ENCODE peak calls at places on chromosomes 7 and 10, in nine cellular contexts. E, I, V, N, Q, X, F, C and R are unnamed samples.

GRCh38 chr7:45580053-45580872 is 6.1 kb downstream of the ADCY1 start:
- DNase-seq in N (no peak), V (peak), X (no peak), F (no peak), Q (no peak), E (no peak), I (no peak), C (no peak), R (no peak)

GRCh38 chr7:6917258-6917657 is 91.2 kb upstream of the CCZ1B start:
- DNase-seq in F (no peak), X (no peak), C (no peak), N (no peak), Q (no peak), E (no peak), V (no peak), I (no peak), R (no peak)

GRCh38 chr10:93749218-93749799 is 8.4 kb upstream of the LGI1 start:
- DNase-seq in I (peak), C (peak), X (peak), E (no peak), N (no peak), Q (no peak), V (no peak), F (peak), R (peak)

GRCh38 chr10:43369921-43370320 is 1.5 kb upstream of the FXYD4 start:
- DNase-seq in F (no peak), Q (no peak), E (no peak), X (no peak), V (no peak), I (no peak), N (no peak), C (no peak), R (no peak)

GRCh38 chr10:34262965-34263364 is 552.1 kb downstream of the PARD3 start:
- DNase-seq in F (peak), N (no peak), Q (no peak), X (no peak), I (peak), V (no peak), C (no peak), E (no peak), R (no peak)

GRCh38 chr10:5589071-5589962 is 64.6 kb downstream of the CALML3 start:
- DNase-seq in F (no peak), V (no peak), N (no peak), I (no peak), E (no peak), X (peak), C (no peak), Q (no peak), R (no peak)

GRCh38 chr10:44010873-44011602 is 362.4 kb upstream of the ZNF32 start:
- DNase-seq in N (peak), X (no peak), C (no peak), F (no peak), I (no peak), E (no peak), V (no peak), Q (no peak), R (peak)

GRCh38 chr10:104291439-104291951 is 22.5 kb downstream of the GSTO2 start:
- DNase-seq in X (peak), N (peak), I (peak), V (peak), E (peak), F (peak), C (peak), Q (peak), R (peak)

GRCh38 chr7:150874401-150875198 is 22.3 kb downstream of the AOC1 start:
- DNase-seq in E (no peak), C (no peak), V (no peak), N (no peak), I (peak), F (no peak), X (no peak), Q (no peak), R (no peak)